ENCODE peak calls at places on chromosome 18, in eight cellular contexts. J is MM.1S, G is ovary, U is bronchial epithelial cell, W is heart right ventricle, K is GM12865, N is B cell, M is cardiac fibroblast. Q is an unnamed sample.

GRCh38 chr18:37122877-37123276 is 293.9 kb downstream of the KIAA1328 start:
- DNase-seq in J (no peak), G (no peak), U (no peak), W (no peak), K (no peak), N (no peak), M (no peak), Q (no peak)

GRCh38 chr18:46856975-46857374 is 60.3 kb downstream of the PIAS2 start:
- DNase-seq in J (no peak), G (no peak), U (no peak), W (no peak), K (peak), N (no peak), M (no peak), Q (peak)

GRCh38 chr18:40124107-40124506 is 1830.9 kb upstream of the PIK3C3 start:
- DNase-seq in J (no peak), G (no peak), U (peak), W (no peak), K (no peak), N (no peak), M (peak), Q (no peak)

GRCh38 chr18:30034818-30035217 is 1007.7 kb downstream of the DSC3 start:
- DNase-seq in J (no peak), G (no peak), U (no peak), W (no peak), K (no peak), N (no peak), M (no peak), Q (no peak)

GRCh38 chr18:32550958-32551357 is 80.3 kb upstream of the GAREM1 start:
- DNase-seq in J (no peak), G (no peak), U (peak), W (no peak), K (no peak), N (no peak), M (no peak), Q (no peak)

GRCh38 chr18:43620936-43621335 is 343.6 kb upstream of the SYT4 start:
- DNase-seq in J (peak), G (no peak), U (peak), W (no peak), K (peak), N (peak), M (peak), Q (peak)

GRCh38 chr18:24987271-24987932 is 364.6 kb downstream of the ZNF521 start:
- DNase-seq in J (no peak), G (no peak), U (peak), W (peak), K (no peak), N (no peak), M (no peak), Q (no peak)

GRCh38 chr18:58813090-58813489 is 51.6 kb upstream of the ZNF532 start:
- DNase-seq in J (no peak), G (no peak), U (no peak), W (no peak), K (no peak), N (no peak), M (no peak), Q (no peak)

GRCh38 chr18:61209802-61210201 is 123.4 kb upstream of the CDH20 start:
- DNase-seq in J (no peak), G (no peak), U (no peak), W (no peak), K (no peak), N (no peak), M (no peak), Q (no peak)

GRCh38 chr18:61606068-61606660 is 272.9 kb downstream of the CDH20 start:
- DNase-seq in J (no peak), G (no peak), U (peak), W (peak), K (no peak), N (no peak), M (peak), Q (no peak)

GRCh38 chr18:46676162-46676830 is 19.3 kb upstream of the LOXHD1 start:
- DNase-seq in J (no peak), G (no peak), U (no peak), W (no peak), K (no peak), N (no peak), M (no peak), Q (no peak)

GRCh38 chr18:41072946-41073345 is 882.1 kb upstream of the PIK3C3 start:
- DNase-seq in J (no peak), G (no peak), U (no peak), W (no peak), K (no peak), N (no peak), M (no peak), Q (no peak)

GRCh38 chr18:42338683-42339082 is 383.6 kb downstream of the PIK3C3 start:
- DNase-seq in J (no peak), G (no peak), U (no peak), W (no peak), K (no peak), N (no peak), M (no peak), Q (no peak)

GRCh38 chr18:77002496-77002895 is 130.1 kb downstream of the MBP start:
- DNase-seq in J (no peak), G (no peak), U (no peak), W (no peak), K (no peak), N (no peak), M (no peak), Q (no peak)

GRCh38 chr18:40088130-40088529 is 1866.9 kb upstream of the PIK3C3 start:
- DNase-seq in J (no peak), G (no peak), U (no peak), W (no peak), K (no peak), N (no peak), M (peak), Q (no peak)

GRCh38 chr18:54805571-54806334 is 22.5 kb upstream of the RAB27B start:
- DNase-seq in J (no peak), G (no peak), U (peak), W (no peak), K (no peak), N (no peak), M (peak), Q (no peak)

GRCh38 chr18:76208632-76209308 is 286.3 kb downstream of the ZNF516 start:
- DNase-seq in J (peak), G (no peak), U (no peak), W (no peak), K (peak), N (no peak), M (no peak), Q (no peak)

GRCh38 chr18:60892855-60893254 is 440.4 kb upstream of the CDH20 start:
- DNase-seq in J (no peak), G (no peak), U (peak), W (no peak), K (no peak), N (no peak), M (peak), Q (no peak)

GRCh38 chr18:35024196-35024595 is 17.0 kb upstream of the MAPRE2 start:
- DNase-seq in J (no peak), G (no peak), U (peak), W (no peak), K (no peak), N (no peak), M (peak), Q (no peak)

GRCh38 chr18:59604877-59605276 is 92.3 kb downstream of the CCBE1 start:
- DNase-seq in J (no peak), G (no peak), U (peak), W (peak), K (no peak), N (no peak), M (no peak), Q (no peak)

GRCh38 chr18:12749136-12749535 is 46.3 kb downstream of the PSMG2 start:
- DNase-seq in J (no peak), G (no peak), U (no peak), W (no peak), K (no peak), N (no peak), M (no peak), Q (no peak)

GRCh38 chr18:21598726-21599584 is 1.5 kb downstream of the ESCO1 start:
- DNase-seq in J (no peak), G (peak), U (no peak), W (no peak), K (peak), N (no peak), M (peak), Q (no peak)

GRCh38 chr18:54671291-54671881 is 80.3 kb downstream of the DYNAP start:
- DNase-seq in J (peak), G (no peak), U (peak), W (no peak), K (peak), N (no peak), M (peak), Q (peak)

GRCh38 chr18:36376361-36376760 is 78.8 kb downstream of the FHOD3 start:
- DNase-seq in J (no peak), G (no peak), U (peak), W (no peak), K (peak), N (no peak), M (peak), Q (no peak)

GRCh38 chr18:63177822-63178525 is 141.6 kb downstream of the BCL2 start:
- DNase-seq in J (no peak), G (no peak), U (no peak), W (no peak), K (no peak), N (no peak), M (no peak), Q (no peak)

GRCh38 chr18:24136967-24137373 is 1.9 kb upstream of the CABYR start:
- DNase-seq in J (no peak), G (no peak), U (peak), W (no peak), K (peak), N (no peak), M (no peak), Q (no peak)

GRCh38 chr18:43486462-43486861 is 209.2 kb upstream of the SYT4 start:
- DNase-seq in J (peak), G (no peak), U (no peak), W (no peak), K (peak), N (no peak), M (peak), Q (no peak)

GRCh38 chr18:31500161-31500688 is 2.2 kb downstream of the DSG2 start:
- DNase-seq in J (peak), G (no peak), U (no peak), W (no peak), K (peak), N (no peak), M (no peak), Q (peak)

GRCh38 chr18:58097127-58097906 is 53.3 kb downstream of the NEDD4L start:
- DNase-seq in J (no peak), G (no peak), U (no peak), W (no peak), K (no peak), N (no peak), M (no peak), Q (no peak)

GRCh38 chr18:24470022-24470618 is 9.7 kb downstream of the HRH4 start:
- DNase-seq in J (no peak), G (no peak), U (no peak), W (no peak), K (no peak), N (no peak), M (no peak), Q (no peak)

GRCh38 chr18:3207565-3207964 is 12.2 kb downstream of the MYOM1 start:
- DNase-seq in J (no peak), G (no peak), U (peak), W (no peak), K (no peak), N (no peak), M (peak), Q (no peak)

GRCh38 chr18:66749030-66749429 is 145.1 kb upstream of the CDH19 start:
- DNase-seq in J (no peak), G (no peak), U (peak), W (no peak), K (no peak), N (no peak), M (peak), Q (no peak)
- TF ChIP-seq CTCF in J (no peak), G (no peak), U (no peak), W (peak), K (no peak), N (no peak), M (peak), Q (no peak)

DNA sequence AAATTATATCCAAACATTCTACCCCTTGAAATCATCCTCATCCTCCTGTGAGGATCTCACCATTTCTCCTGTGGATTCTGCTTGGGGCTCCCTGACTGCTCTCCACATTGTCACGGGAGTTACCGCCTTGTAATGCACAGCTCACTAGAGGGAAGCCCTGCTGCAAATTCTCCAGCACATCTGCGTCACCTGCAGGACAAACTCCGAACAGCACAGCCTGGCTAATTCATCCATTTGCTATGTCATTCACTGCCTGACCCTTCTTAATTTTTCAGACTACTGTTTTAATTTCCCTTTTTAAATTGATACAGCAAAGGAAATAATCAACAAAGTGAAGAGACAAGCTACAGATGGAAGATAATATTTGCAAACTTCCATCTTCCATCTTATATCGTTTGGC is 627.4 kb downstream of the FBXO15 start:
- DNase-seq in J (no peak), G (no peak), U (no peak), W (no peak), K (no peak), N (no peak), M (peak), Q (no peak)
- TF ChIP-seq CTCF in J (peak), G (no peak), U (no peak), W (no peak), K (no peak), N (no peak), M (peak), Q (peak)

GRCh38 chr18:27549335-27550039 is 364.4 kb upstream of the CHST9 start:
- DNase-seq in J (no peak), G (no peak), U (no peak), W (no peak), K (no peak), N (no peak), M (no peak), Q (no peak)
- TF ChIP-seq CTCF in J (no peak), G (no peak), U (no peak), W (no peak), K (no peak), N (no peak), M (no peak), Q (no peak)

GRCh38 chr18:48973731-48974130 is 23.0 kb upstream of the SMAD7 start:
- DNase-seq in J (no peak), G (no peak), U (peak), W (no peak), K (peak), N (no peak), M (no peak), Q (no peak)
- TF ChIP-seq CTCF in J (no peak), G (no peak), U (no peak), W (no peak), K (no peak), N (no peak), M (no peak), Q (no peak)

DNA sequence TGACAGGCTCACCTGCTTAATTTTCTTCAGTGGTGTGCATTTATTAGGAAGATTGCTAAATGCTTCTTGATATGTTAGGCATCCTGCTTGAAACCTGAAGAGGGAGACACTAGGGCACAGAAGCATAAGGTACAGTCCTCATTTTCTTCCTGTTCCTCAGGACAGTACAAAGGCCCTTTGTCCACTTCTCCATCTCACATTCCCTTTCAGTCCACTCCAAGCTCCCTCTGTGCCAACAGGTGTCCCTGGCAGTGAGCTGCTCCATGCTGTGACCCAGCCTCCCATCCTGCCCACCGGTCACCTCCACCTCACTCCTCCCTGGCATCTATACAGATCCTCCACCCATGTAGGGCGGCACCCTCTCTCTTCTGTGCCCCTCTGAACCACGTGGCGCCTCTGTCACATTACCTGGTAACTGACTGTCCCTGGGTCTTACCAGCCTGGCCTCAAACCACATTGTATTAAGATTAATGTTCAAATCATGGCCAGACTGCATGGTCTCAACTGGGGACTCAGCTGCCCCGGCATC is 162.8 kb downstream of the VAPA start:
- DNase-seq in J (no peak), G (no peak), U (peak), W (no peak), K (no peak), N (no peak), M (no peak), Q (no peak)
- TF ChIP-seq CTCF in J (no peak), G (no peak), U (peak), W (no peak), K (no peak), N (no peak), M (no peak), Q (no peak)

GRCh38 chr18:72935744-72936143 is 68.0 kb upstream of the NETO1 start:
- DNase-seq in J (no peak), G (no peak), U (no peak), W (no peak), K (no peak), N (no peak), M (no peak), Q (no peak)
- TF ChIP-seq CTCF in J (no peak), G (no peak), U (no peak), W (no peak), K (no peak), N (no peak), M (no peak), Q (no peak)

DNA sequence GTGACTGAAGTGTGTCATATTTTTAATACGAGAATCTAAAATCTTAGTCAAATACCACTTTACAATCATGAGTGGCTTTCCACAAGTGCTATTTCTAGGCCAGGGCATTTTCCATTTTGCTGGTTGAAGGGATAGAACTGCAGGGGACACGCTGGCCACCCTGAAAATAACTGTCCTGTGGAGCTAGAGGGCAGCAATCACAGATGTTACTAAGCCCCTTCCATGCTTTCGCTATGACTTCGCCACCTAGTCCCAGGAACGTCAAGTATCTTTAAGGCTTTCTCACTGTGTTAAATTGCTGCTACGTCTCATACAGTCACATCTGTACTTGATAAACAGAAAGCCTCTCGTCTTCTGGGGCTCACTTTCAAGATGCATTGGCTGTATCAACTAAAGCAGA is 171.8 kb downstream of the CDH2 start:
- DNase-seq in J (no peak), G (no peak), U (no peak), W (no peak), K (no peak), N (no peak), M (no peak), Q (no peak)
- TF ChIP-seq CTCF in J (no peak), G (no peak), U (no peak), W (peak), K (no peak), N (no peak), M (no peak), Q (no peak)

Q was measured in GM13976.